ENCODE peak calls at places on chromosomes 1 and 21, in six cellular contexts. One of them, this sample, is unnamed.

GRCh38 chr1:95229042-95229441 is 5.0 kb upstream of the RWDD3 start:
- DNase-seq in K562: no peak
- DNase-seq in thoracic aorta: no peak
- DNase-seq in left lung: no peak
- DNase-seq in fibroblast of villous mesenchyme: no peak
- DNase-seq in HFF-Myc: no peak
- DNase-seq in this sample: no peak

GRCh38 chr21:33070921-33071877 is 1.3 kb downstream of the OLIG1 start:
- DNase-seq in fibroblast of villous mesenchyme: peak; percentile 4
- DNase-seq in K562: no peak
- DNase-seq in thoracic aorta: no peak
- DNase-seq in HFF-Myc: no peak
- DNase-seq in left lung: no peak
- DNase-seq in this sample: no peak

GRCh38 chr21:45534591-45535331 is 7.5 kb downstream of the SLC19A1 start:
- DNase-seq in thoracic aorta: no peak
- DNase-seq in fibroblast of villous mesenchyme: no peak
- DNase-seq in K562: no peak
- DNase-seq in left lung: peak; percentile 63
- DNase-seq in HFF-Myc: no peak
- DNase-seq in this sample: peak; percentile 34

GRCh38 chr1:3564921-3565831 is 46.1 kb downstream of the MEGF6 start:
- DNase-seq in fibroblast of villous mesenchyme: peak; percentile 12
- DNase-seq in thoracic aorta: no peak
- DNase-seq in HFF-Myc: no peak
- DNase-seq in left lung: no peak
- DNase-seq in K562: peak; percentile 84
- DNase-seq in this sample: peak; percentile 16

GRCh38 chr21:34020005-34020847 is 53.2 kb upstream of the MRPS6 start:
- DNase-seq in HFF-Myc: no peak
- DNase-seq in thoracic aorta: no peak
- DNase-seq in K562: no peak
- DNase-seq in fibroblast of villous mesenchyme: no peak
- DNase-seq in left lung: no peak
- DNase-seq in this sample: no peak

GRCh38 chr1:193480755-193481154 is 294.3 kb upstream of the B3GALT2 start:
- DNase-seq in thoracic aorta: no peak
- DNase-seq in K562: no peak
- DNase-seq in fibroblast of villous mesenchyme: no peak
- DNase-seq in HFF-Myc: no peak
- DNase-seq in left lung: no peak
- DNase-seq in this sample: no peak

GRCh38 chr1:231508941-231509340 is 19.5 kb upstream of the TSNAX start:
- DNase-seq in K562: no peak
- DNase-seq in fibroblast of villous mesenchyme: no peak
- DNase-seq in thoracic aorta: no peak
- DNase-seq in left lung: no peak
- DNase-seq in HFF-Myc: no peak
- DNase-seq in this sample: no peak

GRCh38 chr1:156096640-156097391 is 14.6 kb upstream of the MEX3A start:
- DNase-seq in left lung: peak; percentile 91
- DNase-seq in K562: peak; percentile 86
- DNase-seq in thoracic aorta: no peak
- DNase-seq in HFF-Myc: no peak
- DNase-seq in fibroblast of villous mesenchyme: peak; percentile 82
- DNase-seq in this sample: peak; percentile 87

GRCh38 chr1:234708700-234709395 is 98.9 kb upstream of the IRF2BP2 start:
- DNase-seq in fibroblast of villous mesenchyme: no peak
- DNase-seq in left lung: no peak
- DNase-seq in K562: no peak
- DNase-seq in thoracic aorta: no peak
- DNase-seq in HFF-Myc: no peak
- DNase-seq in this sample: no peak

GRCh38 chr1:25620211-25620610 is 3.6 kb downstream of the MAN1C1 start:
- DNase-seq in HFF-Myc: no peak
- DNase-seq in left lung: no peak
- DNase-seq in K562: no peak
- DNase-seq in thoracic aorta: no peak
- DNase-seq in fibroblast of villous mesenchyme: no peak
- DNase-seq in this sample: peak; percentile 23

GRCh38 chr1:228059536-228060457 is 22.7 kb upstream of the ARF1 start:
- DNase-seq in left lung: peak; percentile 96
- DNase-seq in K562: peak; percentile 90
- DNase-seq in thoracic aorta: no peak
- DNase-seq in HFF-Myc: no peak
- DNase-seq in fibroblast of villous mesenchyme: peak; percentile 21
- DNase-seq in this sample: peak; percentile 76

GRCh38 chr1:226082959-226083302 is 20.4 kb downstream of the H3-3A start:
- DNase-seq in thoracic aorta: no peak
- DNase-seq in fibroblast of villous mesenchyme: peak; percentile 54
- DNase-seq in left lung: peak; percentile 65
- DNase-seq in K562: no peak
- DNase-seq in HFF-Myc: no peak
- DNase-seq in this sample: no peak

GRCh38 chr1:160205974-160206369 is 788 bp downstream of the PEA15 start:
- DNase-seq in K562: peak; percentile 62
- DNase-seq in thoracic aorta: peak; percentile 43
- DNase-seq in HFF-Myc: peak; percentile 32
- DNase-seq in fibroblast of villous mesenchyme: peak; percentile 38
- DNase-seq in left lung: peak; percentile 54
- DNase-seq in this sample: peak; percentile 44
- H3K4me3 ChIP-seq in K562: peak overlapping the region; percentile 94
- H3K4me3 ChIP-seq in thoracic aorta: peak overlapping the region; percentile 94
- H3K4me3 ChIP-seq in HFF-Myc: peak overlapping the region; percentile 93
- H3K4me3 ChIP-seq in fibroblast of villous mesenchyme: peak overlapping the region; percentile 94
- H3K4me3 ChIP-seq in left lung: peak overlapping the region; percentile 77
- H3K4me3 ChIP-seq in this sample: peak overlapping the region; percentile 71

GRCh38 chr1:243416510-243416909 is 160.7 kb downstream of the SDCCAG8 start:
- DNase-seq in thoracic aorta: no peak
- DNase-seq in HFF-Myc: no peak
- DNase-seq in left lung: no peak
- DNase-seq in fibroblast of villous mesenchyme: no peak
- DNase-seq in K562: no peak
- DNase-seq in this sample: no peak

GRCh38 chr1:243420369-243420768 is 164.5 kb downstream of the SDCCAG8 start:
- DNase-seq in thoracic aorta: no peak
- DNase-seq in HFF-Myc: no peak
- DNase-seq in K562: no peak
- DNase-seq in fibroblast of villous mesenchyme: peak; percentile 22
- DNase-seq in left lung: no peak
- DNase-seq in this sample: no peak

GRCh38 chr1:243422362-243422761 is 166.5 kb downstream of the SDCCAG8 start:
- DNase-seq in left lung: no peak
- DNase-seq in thoracic aorta: no peak
- DNase-seq in K562: no peak
- DNase-seq in fibroblast of villous mesenchyme: no peak
- DNase-seq in HFF-Myc: no peak
- DNase-seq in this sample: no peak

GRCh38 chr1:243421784-243422183 is 165.9 kb downstream of the SDCCAG8 start:
- DNase-seq in thoracic aorta: no peak
- DNase-seq in left lung: peak; percentile 41
- DNase-seq in fibroblast of villous mesenchyme: peak; percentile 82
- DNase-seq in K562: peak; percentile 58
- DNase-seq in HFF-Myc: peak; percentile 16
- DNase-seq in this sample: peak; percentile 58

GRCh38 chr1:243420968-243421675 is 165.3 kb downstream of the SDCCAG8 start:
- DNase-seq in thoracic aorta: no peak
- DNase-seq in K562: no peak
- DNase-seq in fibroblast of villous mesenchyme: peak; percentile 16
- DNase-seq in HFF-Myc: no peak
- DNase-seq in left lung: no peak
- DNase-seq in this sample: no peak
- H3K4me3 ChIP-seq in thoracic aorta: peak overlapping the region; percentile 35
- H3K4me3 ChIP-seq in K562: no peak overlapping the region
- H3K4me3 ChIP-seq in fibroblast of villous mesenchyme: peak overlapping the region; percentile 21
- H3K4me3 ChIP-seq in HFF-Myc: peak overlapping the region; percentile 3
- H3K4me3 ChIP-seq in left lung: no peak overlapping the region
- H3K4me3 ChIP-seq in this sample: no peak overlapping the region

DNA sequence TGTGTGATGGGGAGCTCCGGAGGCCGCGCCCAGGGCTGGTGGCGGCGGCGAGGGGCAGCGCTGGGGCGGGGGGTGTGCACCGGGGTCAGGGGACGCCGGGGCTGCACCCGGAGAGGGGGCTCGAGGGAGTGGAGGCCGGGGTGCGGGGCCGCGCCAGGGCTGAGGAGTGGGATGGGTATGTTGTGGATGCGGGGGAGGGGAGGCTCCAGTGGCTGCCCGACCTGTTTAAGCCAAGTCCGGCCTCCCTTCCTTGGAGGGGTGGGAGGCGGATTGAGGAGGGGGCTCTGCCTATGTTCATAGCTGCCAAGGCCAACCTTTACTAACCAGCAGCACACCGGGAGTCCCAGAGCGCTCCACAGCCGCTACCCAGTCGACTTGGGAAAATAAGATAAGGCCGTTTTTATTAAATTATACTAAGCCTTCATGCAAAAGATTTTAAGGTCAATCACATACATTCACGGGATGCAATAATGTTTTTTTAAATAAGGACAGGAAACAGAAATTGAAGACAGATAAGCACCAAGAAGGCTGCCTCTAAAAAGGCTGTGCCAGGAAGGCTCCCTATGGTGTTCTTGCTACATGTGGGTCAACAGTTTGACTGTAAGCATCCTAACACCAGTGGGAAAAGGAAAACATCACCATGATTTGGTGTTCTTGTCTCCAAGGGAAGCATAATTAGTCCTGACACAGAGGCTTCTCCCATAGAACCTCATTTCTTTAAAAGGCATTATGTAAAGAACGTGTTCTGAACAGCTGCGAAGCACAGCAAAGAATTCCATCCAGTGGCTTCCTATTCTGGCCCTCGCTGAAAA is 583 bp upstream of the HLCS start:
- DNase-seq in HFF-Myc: no peak
- DNase-seq in left lung: peak; percentile 36
- DNase-seq in K562: no peak
- DNase-seq in fibroblast of villous mesenchyme: peak; percentile 23
- DNase-seq in thoracic aorta: no peak
- DNase-seq in this sample: no peak
- H3K4me3 ChIP-seq in HFF-Myc: peak overlapping the region; percentile 66
- H3K4me3 ChIP-seq in left lung: peak overlapping the region; percentile 51
- H3K4me3 ChIP-seq in K562: peak overlapping the region; percentile 89
- H3K4me3 ChIP-seq in fibroblast of villous mesenchyme: peak overlapping the region; percentile 62
- H3K4me3 ChIP-seq in thoracic aorta: peak overlapping the region; percentile 87
- H3K4me3 ChIP-seq in this sample: peak overlapping the region; percentile 63

DNA sequence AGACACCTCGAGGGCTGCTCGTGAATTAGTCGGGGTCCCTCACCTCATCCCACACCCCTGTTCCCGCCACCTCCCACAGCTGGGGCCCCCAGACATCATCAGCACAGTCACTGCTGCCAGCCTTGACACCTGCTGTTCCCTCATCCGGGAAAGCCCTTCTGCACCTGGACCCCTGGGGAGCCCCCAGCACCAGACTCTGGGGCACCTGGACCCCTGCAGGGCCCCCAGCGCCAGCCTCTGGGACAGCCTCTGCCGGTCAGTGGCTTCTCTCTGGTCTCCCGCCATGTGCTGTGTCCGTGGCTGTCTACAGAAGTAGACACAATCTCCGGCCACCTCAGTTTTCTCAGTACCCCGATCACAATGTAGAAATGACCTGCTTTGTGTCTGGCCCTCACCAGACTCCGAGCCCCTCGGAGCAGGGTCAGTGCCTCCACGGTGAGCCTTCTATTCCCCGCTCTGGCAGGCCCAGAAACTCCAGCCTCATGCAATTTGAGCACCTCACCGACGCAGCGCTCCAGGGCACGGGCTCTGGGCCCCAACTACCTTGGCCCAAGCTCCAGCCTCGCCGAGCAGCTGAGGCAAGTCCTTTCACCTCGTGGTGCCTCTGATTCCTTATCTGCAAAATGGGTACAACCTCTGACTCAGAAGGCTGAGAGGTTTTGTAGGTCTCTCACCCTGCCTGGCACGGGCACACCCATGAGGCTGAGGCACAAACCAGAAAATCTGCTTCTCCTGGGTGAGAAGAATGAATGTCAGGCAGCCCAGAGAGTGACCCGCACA is 84.7 kb downstream of the RIPK4 start:
- DNase-seq in K562: no peak
- DNase-seq in fibroblast of villous mesenchyme: no peak
- DNase-seq in thoracic aorta: no peak
- DNase-seq in HFF-Myc: no peak
- DNase-seq in left lung: no peak
- DNase-seq in this sample: no peak
- H3K4me3 ChIP-seq in K562: no peak overlapping the region
- H3K4me3 ChIP-seq in fibroblast of villous mesenchyme: no peak overlapping the region
- H3K4me3 ChIP-seq in thoracic aorta: no peak overlapping the region
- H3K4me3 ChIP-seq in HFF-Myc: no peak overlapping the region
- H3K4me3 ChIP-seq in left lung: no peak overlapping the region
- H3K4me3 ChIP-seq in this sample: no peak overlapping the region

GRCh38 chr1:152983234-152983633 is 647 bp upstream of the SPRR1A start:
- DNase-seq in HFF-Myc: no peak
- DNase-seq in left lung: no peak
- DNase-seq in fibroblast of villous mesenchyme: no peak
- DNase-seq in K562: no peak
- DNase-seq in thoracic aorta: no peak
- DNase-seq in this sample: no peak
- H3K4me3 ChIP-seq in HFF-Myc: no peak overlapping the region
- H3K4me3 ChIP-seq in left lung: no peak overlapping the region
- H3K4me3 ChIP-seq in fibroblast of villous mesenchyme: no peak overlapping the region
- H3K4me3 ChIP-seq in K562: no peak overlapping the region
- H3K4me3 ChIP-seq in thoracic aorta: no peak overlapping the region
- H3K4me3 ChIP-seq in this sample: no peak overlapping the region

DNA sequence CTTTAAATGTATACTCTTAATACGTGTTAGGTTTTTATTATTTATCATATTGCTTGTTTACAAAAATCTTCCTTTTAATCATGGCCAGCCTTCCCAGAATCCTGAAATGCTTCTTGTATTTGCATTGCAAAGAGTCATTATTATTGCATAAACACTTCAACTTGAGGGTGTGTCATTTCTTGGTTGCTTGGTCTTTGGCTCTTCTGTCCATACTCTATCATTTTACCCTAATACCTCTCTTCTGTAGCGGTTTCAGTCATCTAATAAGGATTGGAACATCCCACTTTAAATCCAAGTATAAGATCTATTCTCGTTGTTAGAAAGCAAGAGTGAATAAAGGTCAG is 200.6 kb upstream of the CACYBP start:
- DNase-seq in K562: no peak
- DNase-seq in left lung: no peak
- DNase-seq in thoracic aorta: no peak
- DNase-seq in HFF-Myc: no peak
- DNase-seq in fibroblast of villous mesenchyme: no peak
- DNase-seq in this sample: no peak
- H3K4me3 ChIP-seq in K562: no peak overlapping the region
- H3K4me3 ChIP-seq in left lung: peak overlapping the region; percentile 2
- H3K4me3 ChIP-seq in thoracic aorta: peak overlapping the region; percentile 82
- H3K4me3 ChIP-seq in HFF-Myc: no peak overlapping the region
- H3K4me3 ChIP-seq in fibroblast of villous mesenchyme: peak overlapping the region; percentile 62
- H3K4me3 ChIP-seq in this sample: peak overlapping the region; percentile 89

This sample was measured in CD8-positive, alpha-beta memory T cell.